ENCODE peak calls at places on chromosomes 2 and 18, in six cellular contexts. One of them, this sample, is unnamed.

GRCh38 chr2:102915128-102915527 is 153.3 kb downstream of the TMEM182 start:
- DNase-seq in activated CD4-positive, alpha-beta memory T cell treated with anti-CD3 and anti-CD28 coated beads for 36 hours: no peak
- DNase-seq in NCI-H1105 treated with DMSO at 0.1 percent for 48 hours: no peak
- DNase-seq in stimulated activated CD4-positive, alpha-beta T cell treated with anti-CD3 and anti-CD28 coated beads, Interleukin-1b, Interleukin-23, amount 100 ng/mL, for 24 hours: no peak
- DNase-seq in HCT116: peak; percentile 12
- DNase-seq in MCF 10A: peak; percentile 92
- DNase-seq in this sample: no peak

GRCh38 chr2:9941196-9941995 is 10.1 kb upstream of the GRHL1 start:
- DNase-seq in HCT116: no peak
- DNase-seq in stimulated activated CD4-positive, alpha-beta T cell treated with anti-CD3 and anti-CD28 coated beads, Interleukin-1b, Interleukin-23, amount 100 ng/mL, for 24 hours: no peak
- DNase-seq in activated CD4-positive, alpha-beta memory T cell treated with anti-CD3 and anti-CD28 coated beads for 36 hours: no peak
- DNase-seq in MCF 10A: no peak
- DNase-seq in NCI-H1105 treated with DMSO at 0.1 percent for 48 hours: no peak
- DNase-seq in this sample: no peak

GRCh38 chr2:160336091-160336490 is 136.0 kb upstream of the ITGB6 start:
- DNase-seq in HCT116: no peak
- DNase-seq in MCF 10A: no peak
- DNase-seq in NCI-H1105 treated with DMSO at 0.1 percent for 48 hours: no peak
- DNase-seq in activated CD4-positive, alpha-beta memory T cell treated with anti-CD3 and anti-CD28 coated beads for 36 hours: no peak
- DNase-seq in stimulated activated CD4-positive, alpha-beta T cell treated with anti-CD3 and anti-CD28 coated beads, Interleukin-1b, Interleukin-23, amount 100 ng/mL, for 24 hours: no peak
- DNase-seq in this sample: no peak

GRCh38 chr18:74219056-74219455 is 70.7 kb downstream of the TIMM21 start:
- DNase-seq in activated CD4-positive, alpha-beta memory T cell treated with anti-CD3 and anti-CD28 coated beads for 36 hours: no peak
- DNase-seq in NCI-H1105 treated with DMSO at 0.1 percent for 48 hours: no peak
- DNase-seq in stimulated activated CD4-positive, alpha-beta T cell treated with anti-CD3 and anti-CD28 coated beads, Interleukin-1b, Interleukin-23, amount 100 ng/mL, for 24 hours: no peak
- DNase-seq in MCF 10A: peak; percentile 67
- DNase-seq in HCT116: no peak
- DNase-seq in this sample: no peak

GRCh38 chr2:36536776-36537175 is 61.2 kb downstream of the FEZ2 start:
- DNase-seq in NCI-H1105 treated with DMSO at 0.1 percent for 48 hours: no peak
- DNase-seq in HCT116: no peak
- DNase-seq in activated CD4-positive, alpha-beta memory T cell treated with anti-CD3 and anti-CD28 coated beads for 36 hours: no peak
- DNase-seq in MCF 10A: no peak
- DNase-seq in stimulated activated CD4-positive, alpha-beta T cell treated with anti-CD3 and anti-CD28 coated beads, Interleukin-1b, Interleukin-23, amount 100 ng/mL, for 24 hours: no peak
- DNase-seq in this sample: no peak

GRCh38 chr2:218981390-218982311 is 3.3 kb downstream of the FEV start:
- DNase-seq in activated CD4-positive, alpha-beta memory T cell treated with anti-CD3 and anti-CD28 coated beads for 36 hours: peak; percentile 53
- DNase-seq in MCF 10A: no peak
- DNase-seq in HCT116: no peak
- DNase-seq in stimulated activated CD4-positive, alpha-beta T cell treated with anti-CD3 and anti-CD28 coated beads, Interleukin-1b, Interleukin-23, amount 100 ng/mL, for 24 hours: peak; percentile 32
- DNase-seq in NCI-H1105 treated with DMSO at 0.1 percent for 48 hours: peak; percentile 35
- DNase-seq in this sample: peak; percentile 38

GRCh38 chr2:156657809-156658208 is 221.6 kb downstream of the GPD2 start:
- DNase-seq in MCF 10A: peak; percentile 50
- DNase-seq in activated CD4-positive, alpha-beta memory T cell treated with anti-CD3 and anti-CD28 coated beads for 36 hours: no peak
- DNase-seq in stimulated activated CD4-positive, alpha-beta T cell treated with anti-CD3 and anti-CD28 coated beads, Interleukin-1b, Interleukin-23, amount 100 ng/mL, for 24 hours: no peak
- DNase-seq in HCT116: no peak
- DNase-seq in NCI-H1105 treated with DMSO at 0.1 percent for 48 hours: no peak
- DNase-seq in this sample: no peak

GRCh38 chr18:27014841-27015240 is 149.3 kb upstream of the AQP4 start:
- DNase-seq in activated CD4-positive, alpha-beta memory T cell treated with anti-CD3 and anti-CD28 coated beads for 36 hours: no peak
- DNase-seq in NCI-H1105 treated with DMSO at 0.1 percent for 48 hours: no peak
- DNase-seq in stimulated activated CD4-positive, alpha-beta T cell treated with anti-CD3 and anti-CD28 coated beads, Interleukin-1b, Interleukin-23, amount 100 ng/mL, for 24 hours: no peak
- DNase-seq in HCT116: no peak
- DNase-seq in MCF 10A: no peak
- DNase-seq in this sample: no peak